ENCODE peak calls at places on chromosome 13, in five cellular contexts. S is H1; B is cardiac muscle cell; K is CD8-positive, alpha-beta memory T cell; A is colonic mucosa. P is an unnamed sample. For H3K4me1, the result is how much of the 10 kb centered on the place peaks cover.

GRCh38 chr13:50208826-50209335 is 193.6 kb downstream of the KCNRG start:
- DNase-seq in A (peak), K (no peak), B (peak), S (peak), P (peak)

GRCh38 chr13:106520205-106521004 is 15.1 kb downstream of the EFNB2 start:
- DNase-seq in K (no peak), A (no peak), B (peak), S (no peak), P (no peak)

GRCh38 chr13:43428545-43429287 is 358.1 kb downstream of the ENOX1 start:
- DNase-seq in K (no peak), A (no peak), B (no peak), S (no peak), P (no peak)

GRCh38 chr13:51549050-51549449 is 35.2 kb upstream of the WDFY2 start:
- DNase-seq in S (no peak), B (no peak), K (no peak), A (no peak), P (peak)

GRCh38 chr13:80903911-80904310 is 563.0 kb upstream of the SPRY2 start:
- DNase-seq in B (peak), K (no peak), S (no peak), A (no peak), P (no peak)

GRCh38 chr13:111599791-111600190 is 279.3 kb downstream of the TEX29 start:
- DNase-seq in K (no peak), S (no peak), A (no peak), B (no peak), P (no peak)

GRCh38 chr13:60642552-60642951 is 245.5 kb downstream of the TDRD3 start:
- DNase-seq in B (peak), S (no peak), A (no peak), K (no peak), P (no peak)

GRCh38 chr13:28650284-28650683 is 8.6 kb upstream of the POMP start:
- DNase-seq in K (no peak), S (no peak), B (no peak), A (no peak), P (no peak)

GRCh38 chr13:99614465-99614885 is 113.2 kb downstream of the TM9SF2 start:
- DNase-seq in S (no peak), B (peak), A (no peak), K (no peak), P (no peak)

GRCh38 chr13:29847501-29847983 is 2.9 kb downstream of the UBL3 start:
- DNase-seq in K (no peak), B (peak), A (peak), S (no peak), P (no peak)

GRCh38 chr13:49214917-49215376 is 5.2 kb upstream of the MLNR start:
- DNase-seq in K (no peak), B (peak), A (peak), S (no peak), P (peak)

GRCh38 chr13:34116651-34117050 is 298.7 kb downstream of the RFC3 start:
- DNase-seq in B (no peak), K (no peak), A (no peak), S (no peak), P (no peak)

GRCh38 chr13:58018865-58019264 is 387.3 kb downstream of the PCDH17 start:
- DNase-seq in A (no peak), B (no peak), K (no peak), S (no peak), P (no peak)

GRCh38 chr13:50893211-50893852 is 16.3 kb upstream of the RNASEH2B start:
- DNase-seq in S (no peak), A (no peak), B (peak), K (no peak), P (no peak)

GRCh38 chr13:60135344-60135743 is 28.4 kb downstream of the DIAPH3 start:
- DNase-seq in S (no peak), A (no peak), B (no peak), K (no peak), P (no peak)

GRCh38 chr13:28574617-28575142 is 79.8 kb upstream of the FLT1 start:
- DNase-seq in A (peak), K (no peak), B (peak), S (no peak), P (no peak)

GRCh38 chr13:50200988-50201387 is 185.7 kb downstream of the KCNRG start:
- DNase-seq in B (peak), K (no peak), A (no peak), S (no peak), P (no peak)

GRCh38 chr13:46062190-46062589 is 9.6 kb upstream of the ZC3H13 start:
- DNase-seq in K (no peak), S (no peak), A (no peak), B (peak), P (no peak)

GRCh38 chr13:103883698-103884097 is 817.5 kb upstream of the SLC10A2 start:
- DNase-seq in S (no peak), A (no peak), B (peak), K (no peak), P (no peak)

GRCh38 chr13:74869846-74870245 is 612.1 kb downstream of the TBC1D4 start:
- DNase-seq in B (peak), S (no peak), K (no peak), A (no peak), P (no peak)

GRCh38 chr13:75486146-75486545 is 4.2 kb upstream of the TBC1D4 start:
- DNase-seq in K (no peak), A (no peak), S (no peak), B (no peak), P (no peak)

GRCh38 chr13:37495046-37495445 is 103.5 kb downstream of the POSTN start:
- DNase-seq in K (no peak), A (no peak), B (no peak), S (no peak), P (no peak)

GRCh38 chr13:88895261-88895941 is 1224.2 kb downstream of the SLITRK5 start:
- DNase-seq in K (no peak), B (no peak), S (no peak), A (no peak), P (no peak)

GRCh38 chr13:41802684-41803554 is 158.0 kb downstream of the VWA8 start:
- DNase-seq in B (peak), K (no peak), S (no peak), A (no peak), P (no peak)

GRCh38 chr13:66618702-66619101 is 611.4 kb downstream of the PCDH9 start:
- DNase-seq in A (no peak), S (no peak), K (no peak), B (peak), P (no peak)

GRCh38 chr13:114062754-114063153 is 69.7 kb downstream of the RASA3 start:
- DNase-seq in S (no peak), B (peak), A (no peak), K (no peak), P (no peak)

GRCh38 chr13:110377178-110378175 is 70.4 kb downstream of the COL4A2 start:
- DNase-seq in B (no peak), S (no peak), K (no peak), A (no peak), P (no peak)
- H3K4me1 ChIP-seq in B (under half), S (under half), K (under half), A (under half), P (under half)

GRCh38 chr13:31846984-31847752 is 107.8 kb downstream of the RXFP2 start:
- DNase-seq in B (peak), S (no peak), K (no peak), A (peak), P (no peak)

GRCh38 chr13:31850041-31850440 is 110.7 kb downstream of the RXFP2 start:
- DNase-seq in A (no peak), K (no peak), S (no peak), B (no peak), P (no peak)

GRCh38 chr13:31846182-31846938 is 107.0 kb downstream of the RXFP2 start:
- DNase-seq in A (peak), B (peak), K (peak), S (peak), P (peak)

GRCh38 chr13:31851201-31851600 is 111.9 kb downstream of the RXFP2 start:
- DNase-seq in B (no peak), K (no peak), A (no peak), S (no peak), P (no peak)

DNA sequence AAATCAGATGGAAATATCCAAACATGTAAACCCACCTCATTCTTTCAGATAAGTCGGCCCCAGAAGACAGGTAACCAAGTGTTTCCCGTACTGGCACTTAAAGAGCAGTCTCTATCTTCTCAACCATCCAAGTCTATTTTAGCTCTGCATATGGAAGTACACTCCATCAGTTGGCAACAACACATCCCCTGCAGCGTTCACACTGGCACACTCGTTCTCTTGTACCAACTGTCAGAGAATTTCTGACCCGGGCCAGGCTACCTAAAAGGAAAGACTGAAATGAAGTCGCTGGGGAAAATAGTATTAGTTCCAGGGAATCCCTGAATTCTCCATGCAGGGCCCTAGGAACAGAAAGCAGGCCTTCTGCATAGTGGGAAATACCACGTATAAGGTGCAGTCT is 109.3 kb downstream of the RXFP2 start:
- DNase-seq in S (no peak), B (no peak), A (no peak), K (no peak), P (no peak)
- H3K4me1 ChIP-seq in S (under half), B (under half), A (under half), K (under half), P (under half)

GRCh38 chr13:40591091-40591490 is 75.3 kb downstream of the FOXO1 start:
- DNase-seq in B (no peak), K (no peak), A (no peak), S (no peak), P (no peak)
- H3K4me1 ChIP-seq in B (under half), K (half or more), A (under half), S (under half), P (under half)

GRCh38 chr13:81990652-81991051 is 1649.7 kb upstream of the SPRY2 start:
- DNase-seq in K (no peak), B (no peak), S (no peak), A (no peak), P (peak)
- H3K4me1 ChIP-seq in K (under half), B (under half), S (under half), A (under half), P (under half)

GRCh38 chr13:23794267-23795161 is 94.7 kb downstream of the MIPEP start:
- DNase-seq in A (no peak), B (peak), K (no peak), S (no peak), P (no peak)
- H3K4me1 ChIP-seq in A (under half), B (under half), K (under half), S (under half), P (under half)